ENCODE peak calls at places on chromosomes 5 and 9, in eight cellular contexts. M is upper lobe of left lung, G is HCT116, Y is tibial artery, H is A673, L is aorta, Q is cardiac muscle cell, R is GM23248. E is an unnamed sample.

GRCh38 chr9:29625292-29625731 is 2052.0 kb upstream of the C9orf72 start:
- DNase-seq in M (no peak), G (no peak), Y (no peak), H (peak; percentile 98), L (no peak), Q (no peak), R (no peak), E (no peak)

GRCh38 chr5:142874537-142874936 is 104.4 kb downstream of the ARHGAP26 start:
- DNase-seq in M (peak; percentile 90), G (no peak), Y (peak; percentile 98), H (peak; percentile 35), L (peak; percentile 93), Q (peak; percentile 83), R (no peak), E (peak; percentile 88)

GRCh38 chr5:96142786-96143434 is 181.3 kb upstream of the ELL2 start:
- DNase-seq in M (no peak), G (no peak), Y (no peak), H (no peak), L (no peak), Q (peak; percentile 32), R (peak; percentile 89), E (no peak)

GRCh38 chr9:13845460-13845859 is 468.5 kb downstream of the NFIB start:
- DNase-seq in M (no peak), G (no peak), Y (no peak), H (no peak), L (no peak), Q (peak; percentile 85), R (peak; percentile 57), E (no peak)

GRCh38 chr9:107387401-107387800 is 102.2 kb downstream of the KLF4 start:
- DNase-seq in M (peak; percentile 58), G (no peak), Y (no peak), H (no peak), L (no peak), Q (peak; percentile 34), R (no peak), E (no peak)

GRCh38 chr5:101678494-101679193 is 617.4 kb downstream of the SLCO4C1 start:
- DNase-seq in M (peak; percentile 66), G (peak; percentile 59), Y (no peak), H (peak; percentile 74), L (peak; percentile 48), Q (peak; percentile 60), R (peak; percentile 55), E (peak; percentile 12)

GRCh38 chr5:151628112-151628823 is 37.1 kb upstream of the FAT2 start:
- DNase-seq in M (no peak), G (no peak), Y (peak; percentile 82), H (peak; percentile 48), L (peak; percentile 57), Q (peak; percentile 56), R (peak; percentile 72), E (no peak)

GRCh38 chr5:32805966-32806626 is 95.0 kb downstream of the NPR3 start:
- DNase-seq in M (no peak), G (no peak), Y (no peak), H (peak; percentile 19), L (no peak), Q (peak; percentile 50), R (peak; percentile 94), E (no peak)

GRCh38 chr5:64344501-64344900 is 161.3 kb upstream of the RGS7BP start:
- DNase-seq in M (no peak), G (no peak), Y (no peak), H (no peak), L (no peak), Q (no peak), R (no peak), E (no peak)

GRCh38 chr9:976805-977360 is 428 bp downstream of the DMRT3 start:
- DNase-seq in M (no peak), G (no peak), Y (no peak), H (no peak), L (no peak), Q (no peak), R (no peak), E (no peak)

GRCh38 chr5:80959768-80960442 is at the start of gene RASGRF2:
- DNase-seq in M (no peak), G (no peak), Y (no peak), H (peak; percentile 73), L (no peak), Q (peak; percentile 24), R (peak; percentile 43), E (peak; percentile 23)

GRCh38 chr5:77679791-77680190 is 41.3 kb upstream of the OTP start:
- DNase-seq in M (no peak), G (no peak), Y (no peak), H (no peak), L (no peak), Q (peak; percentile 60), R (peak; percentile 75), E (no peak)

GRCh38 chr9:27626629-27627564 is 53.6 kb upstream of the C9orf72 start:
- DNase-seq in M (no peak), G (no peak), Y (no peak), H (no peak), L (no peak), Q (no peak), R (no peak), E (no peak)

GRCh38 chr5:111603446-111603827 is 91.1 kb upstream of the STARD4 start:
- DNase-seq in M (no peak), G (no peak), Y (no peak), H (no peak), L (no peak), Q (peak; percentile 77), R (no peak), E (no peak)

GRCh38 chr9:93620881-93621820 is 44.8 kb downstream of the PHF2 start:
- DNase-seq in M (peak; percentile 33), G (no peak), Y (no peak), H (no peak), L (no peak), Q (no peak), R (no peak), E (no peak)

GRCh38 chr5:173868096-173868879 is 19.9 kb upstream of the CPEB4 start:
- DNase-seq in M (peak; percentile 56), G (no peak), Y (no peak), H (no peak), L (no peak), Q (peak; percentile 71), R (no peak), E (no peak)

GRCh38 chr9:136964171-136964689 is 12.2 kb downstream of the LCN12 start:
- DNase-seq in M (no peak), G (no peak), Y (no peak), H (no peak), L (no peak), Q (no peak), R (no peak), E (no peak)

GRCh38 chr5:75192804-75193203 is 43.9 kb downstream of the ANKRD31 start:
- DNase-seq in M (no peak), G (no peak), Y (no peak), H (no peak), L (no peak), Q (no peak), R (no peak), E (no peak)

GRCh38 chr5:22549876-22550671 is 303.1 kb downstream of the CDH12 start:
- DNase-seq in M (no peak), G (no peak), Y (no peak), H (no peak), L (no peak), Q (no peak), R (no peak), E (no peak)

GRCh38 chr5:54514269-54514668 is 3.3 kb upstream of the SNX18 start:
- DNase-seq in M (no peak), G (peak; percentile 12), Y (no peak), H (peak; percentile 38), L (no peak), Q (no peak), R (peak; percentile 43), E (no peak)

GRCh38 chr5:44875661-44876250 is 67.0 kb downstream of the MRPS30 start:
- DNase-seq in M (no peak), G (peak; percentile 98), Y (no peak), H (no peak), L (no peak), Q (no peak), R (peak; percentile 17), E (no peak)

DNA sequence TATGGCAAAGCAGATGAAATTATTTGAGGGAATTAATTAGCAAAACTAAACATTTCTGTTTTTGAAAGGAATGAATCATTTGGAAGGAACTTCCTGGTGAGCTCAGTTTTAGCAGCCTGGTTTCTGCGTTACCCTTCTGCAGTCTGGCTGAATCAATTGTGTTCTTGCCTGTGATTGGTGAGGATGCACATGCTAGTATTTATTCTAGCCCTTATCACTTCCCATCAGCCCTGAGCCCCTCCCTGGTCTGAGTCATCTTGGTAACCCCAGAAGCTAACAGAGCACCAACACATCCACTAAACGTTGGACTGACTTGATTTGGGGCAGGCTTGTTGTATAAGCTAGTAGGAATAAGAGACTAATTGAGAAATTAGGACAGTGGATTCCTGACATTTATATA is 6.6 kb downstream of the TJP2 start:
- DNase-seq in M (peak; percentile 53), G (peak; percentile 83), Y (peak; percentile 74), H (peak; percentile 72), L (peak; percentile 75), Q (peak; percentile 93), R (peak; percentile 96), E (peak; percentile 63)
- H3K27ac ChIP-seq in M (peak overlapping the region; percentile 56), G (peak overlapping the region; percentile 57), Y (peak overlapping the region; percentile 49), H (no peak overlapping the region), L (peak overlapping the region; percentile 76), Q (peak overlapping the region; percentile 92), R (peak overlapping the region; percentile 75), E (no peak overlapping the region)

DNA sequence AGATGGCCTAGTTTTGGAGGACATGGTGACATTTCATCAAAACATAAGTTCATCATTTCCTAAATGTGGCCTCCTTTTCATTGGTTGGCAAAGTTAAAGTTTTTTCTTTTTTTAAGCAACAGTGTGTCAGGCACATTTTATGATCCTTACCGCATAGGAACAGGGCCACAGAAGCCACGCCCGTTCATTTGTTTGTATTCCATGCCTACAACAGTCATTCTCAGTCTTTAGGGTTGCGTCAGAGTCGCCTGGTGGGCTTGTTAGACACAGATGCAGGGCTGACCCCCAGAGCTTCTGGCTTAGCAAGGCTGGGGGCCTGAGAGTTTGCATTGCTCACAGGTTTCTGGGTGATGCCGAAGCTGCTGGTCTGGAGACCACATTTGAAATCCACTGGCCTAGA is 130.2 kb downstream of the HSD17B3 start:
- DNase-seq in M (no peak), G (no peak), Y (no peak), H (no peak), L (no peak), Q (no peak), R (peak; percentile 36), E (no peak)
- H3K4me1 ChIP-seq in M (peaks cover 8% of the 10 kb centered on the region), G (no peaks in the 10 kb centered on the region), Y (no peaks in the 10 kb centered on the region), H (no peaks in the 10 kb centered on the region), L (no peaks in the 10 kb centered on the region), Q (peaks cover 37% of the 10 kb centered on the region), R (no peaks in the 10 kb centered on the region), E (no peaks in the 10 kb centered on the region)

GRCh38 chr9:5845147-5845531 is 12.2 kb upstream of the ERMP1 start:
- DNase-seq in M (no peak), G (no peak), Y (no peak), H (no peak), L (no peak), Q (no peak), R (no peak), E (no peak)
- H3K27ac ChIP-seq in M (no peak overlapping the region), G (no peak overlapping the region), Y (no peak overlapping the region), H (no peak overlapping the region), L (no peak overlapping the region), Q (no peak overlapping the region), R (no peak overlapping the region), E (no peak overlapping the region)

GRCh38 chr5:178339272-178339671 is 106.7 kb upstream of the PHYKPL start:
- DNase-seq in M (peak; percentile 3), G (no peak), Y (peak; percentile 24), H (no peak), L (no peak), Q (no peak), R (no peak), E (no peak)
- H3K4me1 ChIP-seq in M (no peaks in the 10 kb centered on the region), G (no peaks in the 10 kb centered on the region), Y (no peaks in the 10 kb centered on the region), H (no peaks in the 10 kb centered on the region), L (no peaks in the 10 kb centered on the region), Q (peaks cover 5% of the 10 kb centered on the region), R (no peaks in the 10 kb centered on the region), E (no peaks in the 10 kb centered on the region)

GRCh38 chr5:598564-598890 is 13.6 kb upstream of the CEP72 start:
- DNase-seq in M (peak; percentile 16), G (no peak), Y (peak; percentile 25), H (no peak), L (no peak), Q (no peak), R (no peak), E (no peak)
- H3K27ac ChIP-seq in M (no peak overlapping the region), G (no peak overlapping the region), Y (no peak overlapping the region), H (no peak overlapping the region), L (no peak overlapping the region), Q (no peak overlapping the region), R (no peak overlapping the region), E (no peak overlapping the region)